ENCODE peak calls at places on chromosomes 5 and 9, in eight cellular contexts. V is fibroblast of the conjunctiva; U is SHP77 treated with DMSO at 0.1 percent for 48 hours; F is stimulated activated CD4-positive, alpha-beta T cell treated with anti-CD3 and anti-CD28 coated beads, Interleukin-1b, Interleukin-23, amount 100 ng/mL, for 1 hour; Q is activated naive CD8-positive, alpha-beta T cell treated with anti-CD3 and anti-CD28 coated beads, Interleukin-2, amount 50 U/mL, for 24 hours; T is skeletal muscle cell; X is NCI-H748 treated with DMSO at 0.1 percent for 48 hours; B is cardiac fibroblast. Y is an unnamed sample.

GRCh38 chr5:10018670-10019069 is 231.0 kb downstream of the ATPSCKMT start:
- DNase-seq in V (peak; percentile 23), U (no peak), F (no peak), Q (no peak), T (peak; percentile 68), X (no peak), B (peak; percentile 81), Y (no peak)

GRCh38 chr5:43065384-43066230 is 25.5 kb upstream of the ANXA2R start:
- DNase-seq in V (no peak), U (peak; percentile 85), F (peak; percentile 32), Q (peak; percentile 67), T (no peak), X (peak; percentile 94), B (peak; percentile 79), Y (peak; percentile 50)

GRCh38 chr9:11063263-11063662 is 450.5 kb upstream of the PTPRD start:
- DNase-seq in V (no peak), U (no peak), F (no peak), Q (no peak), T (no peak), X (no peak), B (no peak), Y (no peak)

GRCh38 chr9:19465571-19466267 is 56.9 kb downstream of the ACER2 start:
- DNase-seq in V (no peak), U (no peak), F (no peak), Q (no peak), T (no peak), X (no peak), B (no peak), Y (no peak)

GRCh38 chr9:557601-558201 is 283.8 kb upstream of the DMRT1 start:
- DNase-seq in V (no peak), U (no peak), F (no peak), Q (no peak), T (no peak), X (no peak), B (peak; percentile 11), Y (no peak)

GRCh38 chr9:131951905-131952304 is 127.8 kb downstream of the MED27 start:
- DNase-seq in V (peak; percentile 9), U (no peak), F (no peak), Q (no peak), T (peak; percentile 19), X (no peak), B (peak; percentile 53), Y (no peak)

GRCh38 chr9:104858271-104858670 is 69.7 kb downstream of the ABCA1 start:
- DNase-seq in V (peak; percentile 70), U (no peak), F (no peak), Q (no peak), T (no peak), X (no peak), B (peak; percentile 61), Y (no peak)

GRCh38 chr5:180642181-180643140 is 6.9 kb downstream of the FLT4 start:
- DNase-seq in V (no peak), U (no peak), F (no peak), Q (no peak), T (no peak), X (no peak), B (no peak), Y (no peak)

GRCh38 chr9:129558551-129559505 is 62.1 kb downstream of the C9orf50 start:
- DNase-seq in V (no peak), U (no peak), F (no peak), Q (no peak), T (no peak), X (no peak), B (no peak), Y (no peak)

Y was measured in central memory CD8-positive, alpha-beta T cell.